ENCODE peak calls at places on chromosome 6, in nine cellular contexts. Q is A172; K is T-helper 1 cell; S is naive thymus-derived CD4-positive, alpha-beta T cell; A is foreskin fibroblast; N is T-helper 2 cell; U is cardiac fibroblast; O is activated T-cell treated with anti-CD3 and anti-CD28 coated beads, Interleukin-2, amount 50 U/mL, for 24 hours; M is islet precursor cell. P is an unnamed sample.

GRCh38 chr6:141153563-141153962 is 979.2 kb upstream of the GJE1 start:
- DNase-seq in Q (no peak), K (no peak), S (peak), A (no peak), N (peak), U (no peak), O (no peak), M (no peak), P (no peak)

GRCh38 chr6:53492860-53493634 is 51.9 kb downstream of the GCLC start:
- DNase-seq in Q (peak), K (no peak), S (peak), A (peak), N (peak), U (peak), O (peak), M (peak), P (peak)

GRCh38 chr6:1267057-1267732 is 44.7 kb upstream of the FOXQ1 start:
- DNase-seq in Q (peak), K (no peak), S (no peak), A (peak), N (no peak), U (no peak), O (no peak), M (no peak), P (no peak)

GRCh38 chr6:159110013-159110412 is 59.2 kb upstream of the FNDC1 start:
- DNase-seq in Q (peak), K (no peak), S (peak), A (peak), N (peak), U (peak), O (no peak), M (peak), P (peak)

GRCh38 chr6:155171109-155171746 is 92.6 kb upstream of the CLDN20 start:
- DNase-seq in Q (peak), K (peak), S (peak), A (peak), N (peak), U (peak), O (peak), M (no peak), P (peak)

GRCh38 chr6:147029923-147030322 is 174.3 kb upstream of the STXBP5 start:
- DNase-seq in Q (no peak), K (no peak), S (no peak), A (no peak), N (no peak), U (no peak), O (no peak), M (no peak), P (no peak)

GRCh38 chr6:95581073-95581472 is 3.7 kb downstream of the MANEA start:
- DNase-seq in Q (no peak), K (no peak), S (no peak), A (peak), N (no peak), U (no peak), O (no peak), M (no peak), P (no peak)

GRCh38 chr6:2741756-2742155 is 9.0 kb downstream of the MYLK4 start:
- DNase-seq in Q (no peak), K (no peak), S (no peak), A (no peak), N (no peak), U (no peak), O (no peak), M (no peak), P (peak)

GRCh38 chr6:170244721-170245201 is 46.1 kb downstream of the DLL1 start:
- DNase-seq in Q (no peak), K (no peak), S (no peak), A (no peak), N (no peak), U (no peak), O (no peak), M (no peak), P (no peak)

GRCh38 chr6:17831135-17831534 is 124.4 kb upstream of the NUP153 start:
- DNase-seq in Q (peak), K (no peak), S (no peak), A (peak), N (no peak), U (peak), O (no peak), M (no peak), P (no peak)

GRCh38 chr6:166904101-166904746 is 52.1 kb downstream of the RNASET2 start:
- DNase-seq in Q (peak), K (no peak), S (no peak), A (no peak), N (no peak), U (no peak), O (no peak), M (no peak), P (no peak)

GRCh38 chr6:136901212-136901784 is 20.8 kb upstream of the SLC35D3 start:
- DNase-seq in Q (no peak), K (no peak), S (no peak), A (no peak), N (no peak), U (no peak), O (no peak), M (no peak), P (no peak)

GRCh38 chr6:61592238-61592637 is 693.8 kb downstream of the KHDRBS2 start:
- DNase-seq in Q (no peak), K (no peak), S (no peak), A (no peak), N (no peak), U (no peak), O (no peak), M (no peak), P (no peak)

GRCh38 chr6:12150812-12151432 is 138.8 kb downstream of the HIVEP1 start:
- DNase-seq in Q (no peak), K (no peak), S (peak), A (no peak), N (peak), U (peak), O (peak), M (peak), P (peak)

GRCh38 chr6:37099442-37099841 is 70.5 kb upstream of the PIM1 start:
- DNase-seq in Q (no peak), K (no peak), S (no peak), A (no peak), N (no peak), U (peak), O (no peak), M (no peak), P (no peak)

GRCh38 chr6:12113190-12113578 is 101.1 kb downstream of the HIVEP1 start:
- DNase-seq in Q (peak), K (no peak), S (no peak), A (peak), N (peak), U (peak), O (no peak), M (peak), P (no peak)

GRCh38 chr6:156848533-156848932 is 71.4 kb downstream of the ARID1B start:
- DNase-seq in Q (peak), K (no peak), S (no peak), A (no peak), N (no peak), U (peak), O (no peak), M (peak), P (no peak)

GRCh38 chr6:161044335-161044734 is 52.8 kb downstream of the MAP3K4 start:
- DNase-seq in Q (no peak), K (no peak), S (no peak), A (no peak), N (no peak), U (peak), O (no peak), M (no peak), P (no peak)

GRCh38 chr6:125924169-125924568 is 32.4 kb upstream of the HINT3 start:
- DNase-seq in Q (peak), K (no peak), S (no peak), A (no peak), N (peak), U (peak), O (no peak), M (peak), P (no peak)

GRCh38 chr6:150177260-150178246 is 34.7 kb downstream of the PPP1R14C start:
- DNase-seq in Q (no peak), K (no peak), S (no peak), A (no peak), N (no peak), U (no peak), O (no peak), M (peak), P (peak)

GRCh38 chr6:42049116-42049809 is 1.1 kb upstream of the TAF8 start:
- DNase-seq in Q (no peak), K (no peak), S (no peak), A (no peak), N (no peak), U (no peak), O (peak), M (no peak), P (no peak)

GRCh38 chr6:37618916-37619605 is 78.6 kb downstream of the MDGA1 start:
- DNase-seq in Q (no peak), K (no peak), S (no peak), A (no peak), N (no peak), U (no peak), O (peak), M (no peak), P (no peak)

GRCh38 chr6:49939993-49940498 is 23.9 kb downstream of the DEFB114 start:
- DNase-seq in Q (no peak), K (no peak), S (no peak), A (no peak), N (no peak), U (no peak), O (no peak), M (no peak), P (no peak)

GRCh38 chr6:81138236-81138635 is 614.2 kb downstream of the TENT5A start:
- DNase-seq in Q (peak), K (no peak), S (no peak), A (no peak), N (no peak), U (no peak), O (no peak), M (no peak), P (no peak)

GRCh38 chr6:2531426-2532208 is 219.1 kb downstream of the MYLK4 start:
- DNase-seq in Q (peak), K (no peak), S (no peak), A (peak), N (peak), U (peak), O (no peak), M (no peak), P (peak)

GRCh38 chr6:34338377-34338776 is 54.1 kb downstream of the NUDT3 start:
- DNase-seq in Q (no peak), K (no peak), S (no peak), A (no peak), N (no peak), U (no peak), O (no peak), M (no peak), P (no peak)

GRCh38 chr6:44036699-44037101 is 90.6 kb downstream of the MRPL14 start:
- DNase-seq in Q (no peak), K (no peak), S (no peak), A (no peak), N (no peak), U (no peak), O (no peak), M (peak), P (no peak)

GRCh38 chr6:52511572-52512151 is 65.2 kb downstream of the TRAM2 start:
- DNase-seq in Q (peak), K (no peak), S (no peak), A (peak), N (no peak), U (peak), O (no peak), M (peak), P (no peak)

GRCh38 chr6:167762259-167762962 is 64.3 kb upstream of the AFDN start:
- DNase-seq in Q (no peak), K (no peak), S (no peak), A (no peak), N (no peak), U (no peak), O (no peak), M (peak), P (no peak)